ENCODE peak calls at places on chromosome 17, in ten cellular contexts. One of them, this sample, is unnamed.

GRCh38 chr17:68462381-68463210 is 5.3 kb upstream of the WIPI1 start:
- DNase-seq in stimulated activated CD8-positive, alpha-beta memory T cell treated with anti-CD3 and anti-CD28 coated beads, Interleukin-2, amount 100 ng/mL, for 48 hours: no peak
- DNase-seq in lung: peak; percentile 74
- DNase-seq in B cell: peak; percentile 78
- DNase-seq in tibial nerve: peak; percentile 72
- DNase-seq in NCI-H2171: peak; percentile 92
- DNase-seq in substantia nigra: no peak
- DNase-seq in H9: peak; percentile 84
- DNase-seq in AG04450: peak; percentile 65
- DNase-seq in stimulated activated CD4-positive, alpha-beta T cell treated with anti-CD3 and anti-CD28 coated beads, Interleukin-1b, Interleukin-23, amount 100 ng/mL, for 1 hour: peak; percentile 36
- DNase-seq in this sample: peak; percentile 82

GRCh38 chr17:73697872-73698271 is 53.6 kb upstream of the SDK2 start:
- DNase-seq in stimulated activated CD4-positive, alpha-beta T cell treated with anti-CD3 and anti-CD28 coated beads, Interleukin-1b, Interleukin-23, amount 100 ng/mL, for 1 hour: no peak
- DNase-seq in NCI-H2171: no peak
- DNase-seq in stimulated activated CD8-positive, alpha-beta memory T cell treated with anti-CD3 and anti-CD28 coated beads, Interleukin-2, amount 100 ng/mL, for 48 hours: no peak
- DNase-seq in tibial nerve: no peak
- DNase-seq in B cell: no peak
- DNase-seq in lung: no peak
- DNase-seq in substantia nigra: no peak
- DNase-seq in H9: peak; percentile 78
- DNase-seq in AG04450: no peak
- DNase-seq in this sample: no peak

GRCh38 chr17:81165246-81166032 is at the start of gene PVALEF:
- DNase-seq in substantia nigra: no peak
- DNase-seq in NCI-H2171: no peak
- DNase-seq in B cell: no peak
- DNase-seq in tibial nerve: no peak
- DNase-seq in AG04450: no peak
- DNase-seq in stimulated activated CD4-positive, alpha-beta T cell treated with anti-CD3 and anti-CD28 coated beads, Interleukin-1b, Interleukin-23, amount 100 ng/mL, for 1 hour: no peak
- DNase-seq in stimulated activated CD8-positive, alpha-beta memory T cell treated with anti-CD3 and anti-CD28 coated beads, Interleukin-2, amount 100 ng/mL, for 48 hours: no peak
- DNase-seq in H9: peak; percentile 63
- DNase-seq in lung: no peak
- DNase-seq in this sample: peak; percentile 26

GRCh38 chr17:77100009-77100408 is 40.8 kb upstream of the SEC14L1 start:
- DNase-seq in B cell: no peak
- DNase-seq in AG04450: no peak
- DNase-seq in substantia nigra: peak; percentile 17
- DNase-seq in tibial nerve: peak; percentile 57
- DNase-seq in lung: peak; percentile 66
- DNase-seq in H9: no peak
- DNase-seq in NCI-H2171: no peak
- DNase-seq in stimulated activated CD4-positive, alpha-beta T cell treated with anti-CD3 and anti-CD28 coated beads, Interleukin-1b, Interleukin-23, amount 100 ng/mL, for 1 hour: no peak
- DNase-seq in stimulated activated CD8-positive, alpha-beta memory T cell treated with anti-CD3 and anti-CD28 coated beads, Interleukin-2, amount 100 ng/mL, for 48 hours: no peak
- DNase-seq in this sample: no peak

GRCh38 chr17:41467546-41467945 is 360 bp upstream of the KRT32 start:
- DNase-seq in substantia nigra: no peak
- DNase-seq in lung: no peak
- DNase-seq in stimulated activated CD8-positive, alpha-beta memory T cell treated with anti-CD3 and anti-CD28 coated beads, Interleukin-2, amount 100 ng/mL, for 48 hours: no peak
- DNase-seq in stimulated activated CD4-positive, alpha-beta T cell treated with anti-CD3 and anti-CD28 coated beads, Interleukin-1b, Interleukin-23, amount 100 ng/mL, for 1 hour: no peak
- DNase-seq in AG04450: no peak
- DNase-seq in B cell: no peak
- DNase-seq in H9: no peak
- DNase-seq in tibial nerve: no peak
- DNase-seq in NCI-H2171: no peak
- DNase-seq in this sample: no peak

GRCh38 chr17:79305831-79306687 is 231.4 kb downstream of the ENGASE start:
- DNase-seq in H9: no peak
- DNase-seq in B cell: no peak
- DNase-seq in AG04450: no peak
- DNase-seq in lung: no peak
- DNase-seq in NCI-H2171: no peak
- DNase-seq in substantia nigra: no peak
- DNase-seq in stimulated activated CD4-positive, alpha-beta T cell treated with anti-CD3 and anti-CD28 coated beads, Interleukin-1b, Interleukin-23, amount 100 ng/mL, for 1 hour: no peak
- DNase-seq in tibial nerve: no peak
- DNase-seq in stimulated activated CD8-positive, alpha-beta memory T cell treated with anti-CD3 and anti-CD28 coated beads, Interleukin-2, amount 100 ng/mL, for 48 hours: no peak
- DNase-seq in this sample: no peak

GRCh38 chr17:80319262-80319998 is 58.8 kb downstream of the RNF213 start:
- DNase-seq in tibial nerve: no peak
- DNase-seq in B cell: no peak
- DNase-seq in stimulated activated CD8-positive, alpha-beta memory T cell treated with anti-CD3 and anti-CD28 coated beads, Interleukin-2, amount 100 ng/mL, for 48 hours: no peak
- DNase-seq in NCI-H2171: no peak
- DNase-seq in lung: no peak
- DNase-seq in H9: no peak
- DNase-seq in stimulated activated CD4-positive, alpha-beta T cell treated with anti-CD3 and anti-CD28 coated beads, Interleukin-1b, Interleukin-23, amount 100 ng/mL, for 1 hour: no peak
- DNase-seq in AG04450: no peak
- DNase-seq in substantia nigra: no peak
- DNase-seq in this sample: no peak

GRCh38 chr17:19703776-19704371 is 12.5 kb downstream of the SLC47A2 start:
- DNase-seq in NCI-H2171: no peak
- DNase-seq in substantia nigra: no peak
- DNase-seq in tibial nerve: no peak
- DNase-seq in B cell: no peak
- DNase-seq in stimulated activated CD4-positive, alpha-beta T cell treated with anti-CD3 and anti-CD28 coated beads, Interleukin-1b, Interleukin-23, amount 100 ng/mL, for 1 hour: no peak
- DNase-seq in H9: peak; percentile 67
- DNase-seq in stimulated activated CD8-positive, alpha-beta memory T cell treated with anti-CD3 and anti-CD28 coated beads, Interleukin-2, amount 100 ng/mL, for 48 hours: no peak
- DNase-seq in lung: no peak
- DNase-seq in AG04450: no peak
- DNase-seq in this sample: peak; percentile 76

GRCh38 chr17:37490638-37491614 is 1.2 kb downstream of the DUSP14 start:
- DNase-seq in tibial nerve: peak; percentile 41
- DNase-seq in B cell: no peak
- DNase-seq in H9: peak; percentile 81
- DNase-seq in AG04450: no peak
- DNase-seq in NCI-H2171: no peak
- DNase-seq in stimulated activated CD4-positive, alpha-beta T cell treated with anti-CD3 and anti-CD28 coated beads, Interleukin-1b, Interleukin-23, amount 100 ng/mL, for 1 hour: no peak
- DNase-seq in lung: no peak
- DNase-seq in stimulated activated CD8-positive, alpha-beta memory T cell treated with anti-CD3 and anti-CD28 coated beads, Interleukin-2, amount 100 ng/mL, for 48 hours: no peak
- DNase-seq in substantia nigra: no peak
- DNase-seq in this sample: peak; percentile 79

GRCh38 chr17:75271233-75271954 is 363 bp upstream of the MIF4GD start:
- DNase-seq in B cell: peak; percentile 85
- DNase-seq in H9: peak; percentile 79
- DNase-seq in lung: peak; percentile 80
- DNase-seq in AG04450: no peak
- DNase-seq in stimulated activated CD4-positive, alpha-beta T cell treated with anti-CD3 and anti-CD28 coated beads, Interleukin-1b, Interleukin-23, amount 100 ng/mL, for 1 hour: peak; percentile 81
- DNase-seq in NCI-H2171: peak; percentile 87
- DNase-seq in tibial nerve: peak; percentile 63
- DNase-seq in stimulated activated CD8-positive, alpha-beta memory T cell treated with anti-CD3 and anti-CD28 coated beads, Interleukin-2, amount 100 ng/mL, for 48 hours: peak; percentile 90
- DNase-seq in substantia nigra: no peak
- DNase-seq in this sample: peak; percentile 67

GRCh38 chr17:41620583-41621434 is 3.6 kb downstream of the KRT17 start:
- DNase-seq in stimulated activated CD4-positive, alpha-beta T cell treated with anti-CD3 and anti-CD28 coated beads, Interleukin-1b, Interleukin-23, amount 100 ng/mL, for 1 hour: no peak
- DNase-seq in tibial nerve: no peak
- DNase-seq in AG04450: no peak
- DNase-seq in stimulated activated CD8-positive, alpha-beta memory T cell treated with anti-CD3 and anti-CD28 coated beads, Interleukin-2, amount 100 ng/mL, for 48 hours: no peak
- DNase-seq in NCI-H2171: no peak
- DNase-seq in substantia nigra: no peak
- DNase-seq in lung: no peak
- DNase-seq in B cell: no peak
- DNase-seq in H9: no peak
- DNase-seq in this sample: no peak

GRCh38 chr17:4901648-4902344 is 1.1 kb downstream of the CHRNE start:
- DNase-seq in stimulated activated CD4-positive, alpha-beta T cell treated with anti-CD3 and anti-CD28 coated beads, Interleukin-1b, Interleukin-23, amount 100 ng/mL, for 1 hour: no peak
- DNase-seq in H9: peak; percentile 52
- DNase-seq in stimulated activated CD8-positive, alpha-beta memory T cell treated with anti-CD3 and anti-CD28 coated beads, Interleukin-2, amount 100 ng/mL, for 48 hours: no peak
- DNase-seq in NCI-H2171: no peak
- DNase-seq in B cell: no peak
- DNase-seq in tibial nerve: peak; percentile 36
- DNase-seq in substantia nigra: no peak
- DNase-seq in AG04450: no peak
- DNase-seq in lung: no peak
- DNase-seq in this sample: peak; percentile 68

GRCh38 chr17:76237859-76238313 is 2.4 kb downstream of the RNF157 start:
- DNase-seq in H9: no peak
- DNase-seq in stimulated activated CD4-positive, alpha-beta T cell treated with anti-CD3 and anti-CD28 coated beads, Interleukin-1b, Interleukin-23, amount 100 ng/mL, for 1 hour: no peak
- DNase-seq in stimulated activated CD8-positive, alpha-beta memory T cell treated with anti-CD3 and anti-CD28 coated beads, Interleukin-2, amount 100 ng/mL, for 48 hours: no peak
- DNase-seq in lung: no peak
- DNase-seq in NCI-H2171: no peak
- DNase-seq in AG04450: no peak
- DNase-seq in B cell: no peak
- DNase-seq in substantia nigra: no peak
- DNase-seq in tibial nerve: no peak
- DNase-seq in this sample: no peak

This sample was measured in ELF-1.